ENCODE peak calls at places on chromosomes 7 and 10, in ten cellular contexts. One of them, this sample, is unnamed.

GRCh38 chr7:16492513-16493062 is 27.1 kb upstream of the SOSTDC1 start:
- DNase-seq in AG04449: no peak
- DNase-seq in glutamatergic neuron: no peak
- DNase-seq in fibroblast of lung: peak
- DNase-seq in neural crest cell: no peak
- DNase-seq in MCF 10A: no peak
- DNase-seq in mucosa of descending colon: no peak
- DNase-seq in fibroblast of pulmonary artery: peak
- DNase-seq in GM20000: no peak
- DNase-seq in fibroblast of mammary gland: no peak
- DNase-seq in this sample: no peak

GRCh38 chr7:86786376-86786775 is 142.7 kb downstream of the GRM3 start:
- DNase-seq in AG04449: no peak
- DNase-seq in glutamatergic neuron: no peak
- DNase-seq in fibroblast of lung: no peak
- DNase-seq in neural crest cell: no peak
- DNase-seq in MCF 10A: no peak
- DNase-seq in mucosa of descending colon: peak
- DNase-seq in fibroblast of pulmonary artery: no peak
- DNase-seq in GM20000: no peak
- DNase-seq in fibroblast of mammary gland: no peak
- DNase-seq in this sample: no peak

GRCh38 chr7:74612015-74612829 is 45.3 kb upstream of the GTF2I start:
- DNase-seq in AG04449: no peak
- DNase-seq in glutamatergic neuron: peak
- DNase-seq in fibroblast of lung: peak
- DNase-seq in neural crest cell: peak
- DNase-seq in MCF 10A: peak
- DNase-seq in mucosa of descending colon: no peak
- DNase-seq in fibroblast of pulmonary artery: peak
- DNase-seq in GM20000: no peak
- DNase-seq in fibroblast of mammary gland: no peak
- DNase-seq in this sample: no peak

GRCh38 chr7:138477581-138477980 is 17.5 kb downstream of the TRIM24 start:
- DNase-seq in AG04449: no peak
- DNase-seq in glutamatergic neuron: no peak
- DNase-seq in fibroblast of lung: peak
- DNase-seq in neural crest cell: no peak
- DNase-seq in MCF 10A: no peak
- DNase-seq in mucosa of descending colon: no peak
- DNase-seq in fibroblast of pulmonary artery: no peak
- DNase-seq in GM20000: no peak
- DNase-seq in fibroblast of mammary gland: no peak
- DNase-seq in this sample: no peak

GRCh38 chr7:137753067-137753466 is 93.7 kb downstream of the DGKI start:
- DNase-seq in AG04449: no peak
- DNase-seq in glutamatergic neuron: no peak
- DNase-seq in fibroblast of lung: peak
- DNase-seq in neural crest cell: no peak
- DNase-seq in MCF 10A: no peak
- DNase-seq in mucosa of descending colon: no peak
- DNase-seq in fibroblast of pulmonary artery: no peak
- DNase-seq in GM20000: no peak
- DNase-seq in fibroblast of mammary gland: no peak
- DNase-seq in this sample: no peak

GRCh38 chr7:84412161-84412969 is 217.8 kb upstream of the SEMA3A start:
- DNase-seq in AG04449: peak
- DNase-seq in glutamatergic neuron: no peak
- DNase-seq in fibroblast of lung: peak
- DNase-seq in neural crest cell: no peak
- DNase-seq in MCF 10A: peak
- DNase-seq in mucosa of descending colon: no peak
- DNase-seq in fibroblast of pulmonary artery: peak
- DNase-seq in GM20000: no peak
- DNase-seq in fibroblast of mammary gland: peak
- DNase-seq in this sample: peak

GRCh38 chr10:33155720-33156638 is 178.5 kb downstream of the NRP1 start:
- DNase-seq in AG04449: no peak
- DNase-seq in glutamatergic neuron: no peak
- DNase-seq in fibroblast of lung: peak
- DNase-seq in neural crest cell: no peak
- DNase-seq in MCF 10A: peak
- DNase-seq in mucosa of descending colon: no peak
- DNase-seq in fibroblast of pulmonary artery: peak
- DNase-seq in GM20000: peak
- DNase-seq in fibroblast of mammary gland: peak
- DNase-seq in this sample: peak

GRCh38 chr10:28839600-28840007 is 162.3 kb downstream of the BAMBI start:
- DNase-seq in AG04449: no peak
- DNase-seq in glutamatergic neuron: no peak
- DNase-seq in fibroblast of lung: peak
- DNase-seq in neural crest cell: no peak
- DNase-seq in MCF 10A: peak
- DNase-seq in mucosa of descending colon: no peak
- DNase-seq in fibroblast of pulmonary artery: peak
- DNase-seq in GM20000: no peak
- DNase-seq in fibroblast of mammary gland: peak
- DNase-seq in this sample: no peak

GRCh38 chr10:130160775-130161174 is 24.6 kb downstream of the GLRX3 start:
- DNase-seq in AG04449: no peak
- DNase-seq in glutamatergic neuron: no peak
- DNase-seq in fibroblast of lung: peak
- DNase-seq in neural crest cell: no peak
- DNase-seq in MCF 10A: no peak
- DNase-seq in mucosa of descending colon: no peak
- DNase-seq in fibroblast of pulmonary artery: no peak
- DNase-seq in GM20000: no peak
- DNase-seq in fibroblast of mammary gland: peak
- DNase-seq in this sample: no peak
- TF ChIP-seq CTCF in AG04449: no peak
- TF ChIP-seq CTCF in glutamatergic neuron: no peak
- TF ChIP-seq CTCF in fibroblast of lung: peak
- TF ChIP-seq CTCF in neural crest cell: peak
- TF ChIP-seq CTCF in MCF 10A: no peak
- TF ChIP-seq CTCF in mucosa of descending colon: no peak
- TF ChIP-seq CTCF in fibroblast of pulmonary artery: peak
- TF ChIP-seq CTCF in GM20000: no peak
- TF ChIP-seq CTCF in fibroblast of mammary gland: peak
- TF ChIP-seq CTCF in this sample: peak

GRCh38 chr10:71970331-71970730 is 6.1 kb downstream of the CHST3 start:
- DNase-seq in AG04449: no peak
- DNase-seq in glutamatergic neuron: peak
- DNase-seq in fibroblast of lung: no peak
- DNase-seq in neural crest cell: no peak
- DNase-seq in MCF 10A: peak
- DNase-seq in mucosa of descending colon: no peak
- DNase-seq in fibroblast of pulmonary artery: no peak
- DNase-seq in GM20000: no peak
- DNase-seq in fibroblast of mammary gland: no peak
- DNase-seq in this sample: no peak
- TF ChIP-seq CTCF in AG04449: peak
- TF ChIP-seq CTCF in glutamatergic neuron: no peak
- TF ChIP-seq CTCF in fibroblast of lung: peak
- TF ChIP-seq CTCF in neural crest cell: peak
- TF ChIP-seq CTCF in MCF 10A: peak
- TF ChIP-seq CTCF in mucosa of descending colon: no peak
- TF ChIP-seq CTCF in fibroblast of pulmonary artery: peak
- TF ChIP-seq CTCF in GM20000: no peak
- TF ChIP-seq CTCF in fibroblast of mammary gland: peak
- TF ChIP-seq CTCF in this sample: no peak

GRCh38 chr10:69783515-69783914 is 18.2 kb upstream of the COL13A1 start:
- DNase-seq in AG04449: no peak
- DNase-seq in glutamatergic neuron: no peak
- DNase-seq in fibroblast of lung: no peak
- DNase-seq in neural crest cell: no peak
- DNase-seq in MCF 10A: no peak
- DNase-seq in mucosa of descending colon: no peak
- DNase-seq in fibroblast of pulmonary artery: no peak
- DNase-seq in GM20000: no peak
- DNase-seq in fibroblast of mammary gland: no peak
- DNase-seq in this sample: no peak

GRCh38 chr10:69791812-69792211 is 9.9 kb upstream of the COL13A1 start:
- DNase-seq in AG04449: no peak
- DNase-seq in glutamatergic neuron: no peak
- DNase-seq in fibroblast of lung: no peak
- DNase-seq in neural crest cell: no peak
- DNase-seq in MCF 10A: no peak
- DNase-seq in mucosa of descending colon: no peak
- DNase-seq in fibroblast of pulmonary artery: no peak
- DNase-seq in GM20000: no peak
- DNase-seq in fibroblast of mammary gland: no peak
- DNase-seq in this sample: no peak

GRCh38 chr10:69789164-69789576 is 12.5 kb upstream of the COL13A1 start:
- DNase-seq in AG04449: no peak
- DNase-seq in glutamatergic neuron: no peak
- DNase-seq in fibroblast of lung: no peak
- DNase-seq in neural crest cell: peak
- DNase-seq in MCF 10A: no peak
- DNase-seq in mucosa of descending colon: no peak
- DNase-seq in fibroblast of pulmonary artery: no peak
- DNase-seq in GM20000: no peak
- DNase-seq in fibroblast of mammary gland: no peak
- DNase-seq in this sample: no peak

GRCh38 chr10:69787681-69788080 is 14.0 kb upstream of the COL13A1 start:
- DNase-seq in AG04449: no peak
- DNase-seq in glutamatergic neuron: no peak
- DNase-seq in fibroblast of lung: no peak
- DNase-seq in neural crest cell: no peak
- DNase-seq in MCF 10A: no peak
- DNase-seq in mucosa of descending colon: no peak
- DNase-seq in fibroblast of pulmonary artery: no peak
- DNase-seq in GM20000: no peak
- DNase-seq in fibroblast of mammary gland: no peak
- DNase-seq in this sample: no peak

DNA sequence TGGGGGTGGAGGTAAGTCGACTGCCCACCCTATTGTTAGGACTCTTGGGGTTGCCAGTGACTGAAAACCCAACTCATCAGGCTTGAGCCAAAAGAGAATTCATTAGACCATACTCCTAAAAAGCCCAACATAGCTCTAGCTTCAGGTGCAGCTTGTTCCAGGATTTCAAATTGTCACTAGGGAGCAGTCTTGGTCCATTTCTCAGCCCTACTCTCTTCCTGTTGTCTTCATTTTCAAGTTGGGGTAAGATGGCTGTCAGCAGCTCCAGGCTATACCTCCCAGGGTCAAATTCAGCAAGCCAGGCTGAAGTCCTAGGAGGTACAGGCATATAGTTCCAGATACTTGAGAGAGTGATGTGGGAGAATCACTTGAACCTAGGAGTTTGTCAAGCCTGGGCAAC is 14.9 kb upstream of the COL13A1 start:
- DNase-seq in AG04449: no peak
- DNase-seq in glutamatergic neuron: no peak
- DNase-seq in fibroblast of lung: peak
- DNase-seq in neural crest cell: no peak
- DNase-seq in MCF 10A: peak
- DNase-seq in mucosa of descending colon: no peak
- DNase-seq in fibroblast of pulmonary artery: peak
- DNase-seq in GM20000: no peak
- DNase-seq in fibroblast of mammary gland: peak
- DNase-seq in this sample: no peak
- TF ChIP-seq CTCF in AG04449: peak
- TF ChIP-seq CTCF in glutamatergic neuron: no peak
- TF ChIP-seq CTCF in fibroblast of lung: peak
- TF ChIP-seq CTCF in neural crest cell: peak
- TF ChIP-seq CTCF in MCF 10A: peak
- TF ChIP-seq CTCF in mucosa of descending colon: no peak
- TF ChIP-seq CTCF in fibroblast of pulmonary artery: peak
- TF ChIP-seq CTCF in GM20000: no peak
- TF ChIP-seq CTCF in fibroblast of mammary gland: peak
- TF ChIP-seq CTCF in this sample: peak

GRCh38 chr7:112790651-112790973 is 419 bp upstream of the TMEM168 start:
- DNase-seq in AG04449: no peak
- DNase-seq in glutamatergic neuron: no peak
- DNase-seq in fibroblast of lung: no peak
- DNase-seq in neural crest cell: no peak
- DNase-seq in MCF 10A: no peak
- DNase-seq in mucosa of descending colon: no peak
- DNase-seq in fibroblast of pulmonary artery: no peak
- DNase-seq in GM20000: peak
- DNase-seq in fibroblast of mammary gland: no peak
- DNase-seq in this sample: no peak

GRCh38 chr7:112788778-112789343 is 1.3 kb downstream of the TMEM168 start:
- DNase-seq in AG04449: no peak
- DNase-seq in glutamatergic neuron: no peak
- DNase-seq in fibroblast of lung: no peak
- DNase-seq in neural crest cell: no peak
- DNase-seq in MCF 10A: peak
- DNase-seq in mucosa of descending colon: no peak
- DNase-seq in fibroblast of pulmonary artery: no peak
- DNase-seq in GM20000: no peak
- DNase-seq in fibroblast of mammary gland: no peak
- DNase-seq in this sample: no peak

GRCh38 chr7:112791465-112792168 is 1.4 kb upstream of the TMEM168 start:
- DNase-seq in AG04449: no peak
- DNase-seq in glutamatergic neuron: no peak
- DNase-seq in fibroblast of lung: no peak
- DNase-seq in neural crest cell: no peak
- DNase-seq in MCF 10A: no peak
- DNase-seq in mucosa of descending colon: no peak
- DNase-seq in fibroblast of pulmonary artery: no peak
- DNase-seq in GM20000: no peak
- DNase-seq in fibroblast of mammary gland: no peak
- DNase-seq in this sample: no peak

GRCh38 chr7:112789453-112789823 is 755 bp downstream of the TMEM168 start:
- DNase-seq in AG04449: no peak
- DNase-seq in glutamatergic neuron: no peak
- DNase-seq in fibroblast of lung: peak
- DNase-seq in neural crest cell: no peak
- DNase-seq in MCF 10A: no peak
- DNase-seq in mucosa of descending colon: no peak
- DNase-seq in fibroblast of pulmonary artery: no peak
- DNase-seq in GM20000: no peak
- DNase-seq in fibroblast of mammary gland: no peak
- DNase-seq in this sample: no peak

DNA sequence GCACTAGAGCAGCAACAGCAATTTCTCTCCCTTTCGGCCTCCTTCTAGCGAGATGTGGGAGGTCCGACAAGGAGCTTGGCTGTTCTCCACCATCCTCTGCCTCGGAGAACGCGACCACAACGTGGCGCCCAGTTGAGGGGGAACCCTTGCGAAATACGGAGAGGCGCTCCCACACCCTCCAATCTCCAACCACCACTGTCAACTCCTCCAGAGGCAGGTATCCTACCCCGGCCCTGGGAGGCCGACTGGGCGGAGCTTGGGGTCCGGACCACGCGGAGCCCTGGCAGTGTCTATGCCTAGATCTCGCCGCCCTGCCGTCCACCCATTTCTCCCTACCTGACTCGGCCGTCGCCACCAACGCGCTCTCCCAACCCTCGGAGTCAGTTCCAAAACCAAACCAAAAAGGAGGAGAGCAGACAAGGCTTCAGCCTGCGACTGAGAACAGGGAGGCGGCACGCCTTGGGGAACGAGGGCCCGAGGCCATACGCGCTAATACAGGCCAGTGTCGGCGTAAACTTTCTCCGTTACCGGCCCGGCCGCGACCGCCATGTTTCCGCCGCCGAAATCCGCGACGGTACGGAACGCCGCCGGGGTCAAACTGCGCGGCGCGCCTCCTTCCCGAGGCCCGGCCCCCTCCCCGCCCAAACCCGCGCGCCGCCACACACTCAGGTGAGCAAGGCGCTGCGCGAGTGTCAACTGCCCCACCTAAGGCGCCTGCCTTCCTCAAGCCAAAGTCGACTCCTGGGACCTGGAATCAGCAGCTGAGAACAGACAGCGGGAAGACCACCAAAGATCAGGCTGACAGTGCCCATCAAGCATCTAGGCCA is at the start of gene TMEM168:
- DNase-seq in AG04449: no peak
- DNase-seq in glutamatergic neuron: peak
- DNase-seq in fibroblast of lung: peak
- DNase-seq in neural crest cell: peak
- DNase-seq in MCF 10A: peak
- DNase-seq in mucosa of descending colon: peak
- DNase-seq in fibroblast of pulmonary artery: peak
- DNase-seq in GM20000: peak
- DNase-seq in fibroblast of mammary gland: peak
- DNase-seq in this sample: no peak
- TF ChIP-seq CTCF in AG04449: no peak
- TF ChIP-seq CTCF in glutamatergic neuron: no peak
- TF ChIP-seq CTCF in fibroblast of lung: no peak
- TF ChIP-seq CTCF in neural crest cell: no peak
- TF ChIP-seq CTCF in MCF 10A: no peak
- TF ChIP-seq CTCF in mucosa of descending colon: no peak
- TF ChIP-seq CTCF in fibroblast of pulmonary artery: no peak
- TF ChIP-seq CTCF in GM20000: no peak
- TF ChIP-seq CTCF in fibroblast of mammary gland: no peak
- TF ChIP-seq CTCF in this sample: no peak

This sample was measured in Panc1.